ENCODE peak calls at places on chromosomes 6 and 20, in nine cellular contexts. K, T, L, X, F, C, P, U and H are unnamed samples. For H3K27me3, the result is how much of the 10 kb centered on the place peaks cover.

GRCh38 chr6:85983032-85983659 is 340.5 kb upstream of the SYNCRIP start:
- DNase-seq in K (no peak), T (no peak), L (no peak), X (no peak), F (no peak), C (no peak), P (no peak), U (no peak), H (no peak)

GRCh38 chr6:138805431-138805830 is 9.5 kb downstream of the ECT2L start:
- DNase-seq in K (no peak), T (peak), L (no peak), X (no peak), F (no peak), C (no peak), P (no peak), U (no peak), H (no peak)

GRCh38 chr20:10217517-10218410 is 866 bp upstream of the SNAP25 start:
- DNase-seq in K (no peak), T (no peak), L (no peak), X (peak), F (peak), C (no peak), P (no peak), U (peak), H (no peak)

GRCh38 chr6:159461266-159461665 is 231.8 kb downstream of the SOD2 start:
- DNase-seq in K (no peak), T (no peak), L (no peak), X (no peak), F (no peak), C (no peak), P (peak), U (no peak), H (no peak)

GRCh38 chr20:16615199-16615598 is 42.0 kb upstream of the KIF16B start:
- DNase-seq in K (no peak), T (peak), L (no peak), X (no peak), F (no peak), C (no peak), P (peak), U (peak), H (no peak)

GRCh38 chr6:111745186-111745585 is 128.1 kb downstream of the FYN start:
- DNase-seq in K (no peak), T (no peak), L (no peak), X (peak), F (no peak), C (no peak), P (no peak), U (no peak), H (no peak)

GRCh38 chr6:112780498-112781096 is 433.5 kb downstream of the RFPL4B start:
- DNase-seq in K (no peak), T (peak), L (no peak), X (peak), F (no peak), C (no peak), P (peak), U (peak), H (no peak)

GRCh38 chr6:408599-409102 is 17.1 kb downstream of the IRF4 start:
- DNase-seq in K (no peak), T (peak), L (no peak), X (peak), F (no peak), C (no peak), P (peak), U (peak), H (no peak)

GRCh38 chr6:149761438-149761837 is 11.9 kb downstream of the PCMT1 start:
- DNase-seq in K (no peak), T (no peak), L (no peak), X (no peak), F (no peak), C (no peak), P (no peak), U (no peak), H (no peak)

GRCh38 chr20:43583982-43584432 is 6.7 kb upstream of the IFT52 start:
- DNase-seq in K (no peak), T (peak), L (no peak), X (no peak), F (peak), C (no peak), P (peak), U (no peak), H (no peak)

GRCh38 chr6:142692942-142693341 is 252.0 kb downstream of the HIVEP2 start:
- DNase-seq in K (peak), T (peak), L (peak), X (peak), F (no peak), C (peak), P (peak), U (peak), H (peak)

GRCh38 chr20:33281550-33282146 is 1.4 kb upstream of the BPIFB1 start:
- DNase-seq in K (no peak), T (no peak), L (no peak), X (no peak), F (no peak), C (no peak), P (no peak), U (no peak), H (no peak)

GRCh38 chr6:20092071-20092566 is 120.2 kb downstream of the MBOAT1 start:
- DNase-seq in K (peak), T (no peak), L (no peak), X (no peak), F (no peak), C (no peak), P (peak), U (peak), H (peak)

GRCh38 chr6:37021356-37022129 is 16.1 kb downstream of the FGD2 start:
- DNase-seq in K (peak), T (no peak), L (peak), X (peak), F (no peak), C (peak), P (peak), U (peak), H (peak)

GRCh38 chr6:162963861-162964260 is 236.1 kb downstream of the PACRG start:
- DNase-seq in K (no peak), T (no peak), L (no peak), X (no peak), F (no peak), C (no peak), P (no peak), U (no peak), H (no peak)

GRCh38 chr6:128740951-128741350 is 142.0 kb upstream of the LAMA2 start:
- DNase-seq in K (no peak), T (no peak), L (no peak), X (no peak), F (no peak), C (no peak), P (no peak), U (no peak), H (no peak)

GRCh38 chr6:16723833-16724232 is 37.4 kb downstream of the ATXN1 start:
- DNase-seq in K (no peak), T (no peak), L (no peak), X (peak), F (no peak), C (no peak), P (peak), U (peak), H (peak)

GRCh38 chr20:14361509-14362179 is 24.2 kb upstream of the FLRT3 start:
- DNase-seq in K (no peak), T (no peak), L (no peak), X (no peak), F (no peak), C (no peak), P (no peak), U (no peak), H (no peak)

DNA sequence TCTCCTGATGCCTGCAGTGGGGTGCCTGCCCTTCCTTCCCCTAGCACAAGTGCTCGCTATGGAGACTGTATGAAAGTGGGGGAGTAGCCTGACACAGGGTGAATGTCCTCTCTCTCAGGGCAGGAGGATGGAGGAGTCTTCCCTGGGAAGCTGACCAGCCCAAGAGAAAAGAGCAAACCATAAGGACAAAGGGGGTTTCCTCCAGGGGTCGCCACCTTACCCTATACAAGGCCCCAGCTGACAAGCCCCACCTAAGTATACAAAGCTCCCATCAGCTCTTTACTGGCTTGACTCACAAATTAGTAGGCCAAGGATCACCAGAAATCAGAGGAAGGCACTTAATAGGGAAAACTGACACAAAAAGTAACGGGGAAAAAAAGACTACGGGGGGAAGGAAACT is 54.1 kb downstream of the PLAGL1 start:
- DNase-seq in K (no peak), T (no peak), L (no peak), X (peak), F (no peak), C (no peak), P (no peak), U (no peak), H (no peak)
- H3K27me3 ChIP-seq in K (under half), T (under half), L (under half), X (under half), F (under half), C (under half), P (under half), U (half or more), H (under half)

GRCh38 chr20:59405226-59405815 is 104.9 kb downstream of the EDN3 start:
- DNase-seq in K (no peak), T (no peak), L (no peak), X (no peak), F (no peak), C (no peak), P (no peak), U (peak), H (no peak)

GRCh38 chr20:59403962-59404314 is 103.5 kb downstream of the EDN3 start:
- DNase-seq in K (no peak), T (no peak), L (no peak), X (no peak), F (no peak), C (no peak), P (no peak), U (no peak), H (no peak)

GRCh38 chr20:59405819-59406218 is 105.4 kb downstream of the EDN3 start:
- DNase-seq in K (no peak), T (no peak), L (no peak), X (no peak), F (no peak), C (no peak), P (no peak), U (no peak), H (no peak)

GRCh38 chr20:59404749-59405148 is 104.3 kb downstream of the EDN3 start:
- DNase-seq in K (no peak), T (no peak), L (no peak), X (no peak), F (no peak), C (no peak), P (no peak), U (no peak), H (no peak)

DNA sequence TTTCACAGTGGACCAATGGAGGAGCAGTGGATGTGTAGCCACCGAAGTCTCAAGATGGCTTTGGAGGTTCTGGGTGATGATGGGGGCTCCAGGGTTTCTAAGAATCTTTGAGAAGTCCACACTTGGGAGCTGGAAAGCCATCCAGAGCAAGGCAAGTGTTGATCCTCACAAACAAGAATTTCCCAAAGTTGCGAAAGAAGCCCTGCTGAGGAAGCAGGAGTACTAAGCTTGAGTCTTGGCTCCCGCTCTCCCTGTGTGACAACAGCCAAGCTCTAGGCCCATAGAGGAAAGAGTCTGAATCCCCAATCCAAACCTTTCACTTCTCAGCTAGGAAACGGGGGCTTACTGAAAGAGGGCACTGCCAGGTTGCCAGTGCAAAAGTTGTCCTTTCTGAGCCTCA is 106.0 kb downstream of the EDN3 start:
- DNase-seq in K (no peak), T (no peak), L (no peak), X (no peak), F (no peak), C (no peak), P (no peak), U (no peak), H (no peak)
- H3K27me3 ChIP-seq in K (under half), T (half or more), L (under half), X (under half), F (under half), C (under half), P (half or more), U (under half), H (under half)

GRCh38 chr6:30096829-30097228 is 16.1 kb downstream of the TRIM31 start:
- DNase-seq in K (no peak), T (no peak), L (no peak), X (no peak), F (no peak), C (no peak), P (no peak), U (no peak), H (no peak)

GRCh38 chr6:30100585-30101422 is 12.1 kb downstream of the TRIM31 start:
- DNase-seq in K (no peak), T (peak), L (peak), X (peak), F (no peak), C (peak), P (peak), U (peak), H (peak)

GRCh38 chr6:30100154-30100553 is 12.7 kb downstream of the TRIM31 start:
- DNase-seq in K (no peak), T (no peak), L (no peak), X (no peak), F (no peak), C (no peak), P (no peak), U (no peak), H (no peak)

GRCh38 chr6:30101423-30101938 is 11.4 kb downstream of the TRIM31 start:
- DNase-seq in K (peak), T (no peak), L (no peak), X (no peak), F (no peak), C (no peak), P (no peak), U (peak), H (no peak)

DNA sequence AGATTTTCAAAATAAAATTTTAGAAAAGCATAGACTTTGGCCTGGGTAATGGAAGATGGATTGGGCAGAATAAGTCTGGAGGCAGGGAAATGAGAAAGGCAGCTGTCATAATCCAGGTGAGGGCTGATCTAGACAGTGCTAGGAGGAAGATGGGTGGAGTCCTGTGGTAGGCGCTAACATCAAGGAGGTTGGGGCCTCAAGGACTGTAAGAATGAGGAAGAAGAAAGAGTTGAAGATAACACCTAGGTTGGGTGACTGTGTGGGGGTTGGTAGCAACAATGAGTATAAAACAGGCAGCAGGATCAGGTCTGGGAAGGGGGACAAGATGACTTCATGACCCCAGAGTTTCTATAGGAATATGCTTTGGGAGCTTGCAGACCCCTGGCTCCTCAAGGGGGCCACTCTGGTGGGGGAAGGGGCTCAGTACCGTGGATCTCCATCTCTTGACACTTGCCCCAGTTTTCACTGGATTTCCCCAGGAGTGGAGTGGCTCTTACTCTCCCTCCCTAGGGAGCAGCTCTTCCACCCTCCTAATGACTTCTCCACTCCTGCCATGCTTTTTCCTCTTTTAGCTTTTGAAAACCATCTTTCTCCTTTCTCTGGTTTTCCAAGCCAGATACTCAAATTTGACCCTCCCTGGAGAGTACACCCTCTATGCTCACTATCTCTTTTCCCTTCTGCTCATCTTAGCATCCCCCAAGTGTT is 14.8 kb downstream of the TRIM31 start:
- DNase-seq in K (peak), T (no peak), L (no peak), X (no peak), F (no peak), C (no peak), P (no peak), U (no peak), H (no peak)
- H3K27me3 ChIP-seq in K (under half), T (under half), L (under half), X (half or more), F (under half), C (under half), P (under half), U (half or more), H (half or more)

GRCh38 chr6:50831216-50831615 is 12.5 kb downstream of the TFAP2B start:
- DNase-seq in K (no peak), T (no peak), L (no peak), X (no peak), F (no peak), C (no peak), P (no peak), U (no peak), H (no peak)
- H3K27me3 ChIP-seq in K (under half), T (half or more), L (under half), X (half or more), F (under half), C (under half), P (under half), U (half or more), H (under half)

DNA sequence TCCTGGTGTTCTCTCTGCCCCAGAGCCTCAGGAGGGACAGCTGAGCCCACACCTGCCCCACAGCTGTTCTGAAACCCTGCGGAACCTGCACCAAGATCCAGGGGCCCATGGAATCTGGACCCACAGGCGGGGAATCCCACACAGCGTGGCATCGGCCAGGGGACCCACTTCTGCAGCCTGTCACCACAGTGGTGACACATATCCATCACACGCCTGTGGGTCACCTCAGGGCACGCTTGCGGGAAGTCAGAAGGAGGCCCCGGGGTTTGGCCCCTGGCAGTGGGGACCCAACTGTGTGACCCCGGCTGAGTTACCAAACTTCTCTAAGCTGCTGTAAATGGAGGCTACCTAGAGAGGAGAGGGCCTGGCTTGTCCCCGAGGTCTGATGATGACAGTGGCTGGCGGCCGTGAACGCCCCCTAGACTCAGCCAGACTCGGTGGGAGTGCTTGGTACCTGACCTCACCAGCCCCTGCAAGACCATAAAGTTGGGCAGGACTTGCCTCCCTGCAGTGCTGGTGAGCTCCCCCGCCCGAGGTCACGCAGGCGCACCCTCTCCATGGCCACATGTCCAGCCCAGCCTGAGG is 2.3 kb upstream of the HRH3 start:
- DNase-seq in K (no peak), T (no peak), L (no peak), X (no peak), F (no peak), C (no peak), P (no peak), U (no peak), H (no peak)
- H3K27me3 ChIP-seq in K (under half), T (half or more), L (under half), X (half or more), F (under half), C (under half), P (under half), U (under half), H (under half)

DNA sequence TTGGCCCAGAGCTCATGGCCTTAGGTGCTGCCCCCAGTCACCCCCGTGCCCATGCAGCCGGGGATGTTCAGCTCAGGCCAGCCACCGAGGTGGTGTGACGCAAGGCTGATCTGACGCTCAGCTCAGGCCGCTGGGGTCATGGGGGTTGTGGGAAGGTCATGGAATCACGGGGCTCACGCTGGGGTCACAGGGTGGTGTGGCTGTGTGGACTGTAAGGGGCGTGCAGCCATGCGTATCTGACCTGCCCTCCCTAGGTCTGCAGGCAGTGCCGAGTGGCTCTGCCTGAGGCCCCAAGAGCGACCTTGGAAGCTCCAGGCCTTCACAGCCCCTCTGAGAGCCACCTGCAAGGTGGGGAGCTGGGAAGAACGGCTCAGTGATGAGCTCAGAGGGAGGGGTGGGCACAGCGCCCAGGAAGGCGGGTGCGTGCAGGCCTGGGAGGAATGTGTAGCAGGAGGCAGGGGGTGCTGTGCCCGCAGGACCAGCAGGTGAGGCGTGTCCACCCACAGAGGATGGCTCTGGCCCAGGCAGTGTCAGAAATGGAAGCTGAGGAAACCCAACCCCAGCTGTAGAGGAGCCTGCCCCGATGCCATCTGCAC is 27.8 kb downstream of the CHRNA4 start:
- DNase-seq in K (no peak), T (no peak), L (no peak), X (no peak), F (no peak), C (no peak), P (peak), U (no peak), H (no peak)
- H3K27me3 ChIP-seq in K (under half), T (under half), L (under half), X (under half), F (under half), C (under half), P (under half), U (under half), H (under half)

DNA sequence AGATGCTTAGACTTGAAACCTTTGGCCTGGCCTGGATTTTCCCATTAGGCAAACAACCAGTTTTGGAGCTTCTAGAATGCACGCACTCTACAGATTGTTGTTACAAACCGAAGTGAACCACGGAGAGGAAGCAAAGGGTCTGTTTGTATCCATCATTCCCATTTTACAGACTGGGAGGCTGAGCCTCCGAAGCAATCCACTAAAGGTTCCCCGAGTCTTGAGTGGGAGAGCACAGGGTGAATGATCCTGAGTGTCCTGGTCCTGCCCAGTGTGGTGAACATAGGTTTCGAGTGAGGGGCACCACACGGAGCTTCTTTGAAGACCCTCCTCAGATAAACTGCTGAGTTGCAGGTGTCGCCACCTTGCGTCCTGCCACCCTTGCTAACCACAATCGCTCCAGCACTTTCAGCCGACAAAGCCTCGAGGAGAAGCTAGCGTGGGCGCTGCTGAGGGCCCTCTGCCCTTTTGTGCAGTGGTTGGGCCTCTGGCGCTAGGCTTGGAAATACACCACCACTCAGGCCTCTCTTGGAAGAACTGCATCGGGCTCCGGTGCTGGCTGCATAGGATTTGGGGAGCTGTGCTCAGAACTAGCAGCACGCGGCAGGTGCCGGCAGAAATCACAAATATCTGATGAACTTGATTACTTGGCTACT is 1.4 kb upstream of the PRDM13 start:
- DNase-seq in K (no peak), T (no peak), L (no peak), X (peak), F (no peak), C (no peak), P (no peak), U (peak), H (no peak)
- H3K27me3 ChIP-seq in K (half or more), T (half or more), L (half or more), X (half or more), F (half or more), C (half or more), P (half or more), U (half or more), H (half or more)